ENCODE peak calls at places on chromosomes 3 and 15, in eight cellular contexts. Q, K, X, R, D, C, J and A are unnamed samples.

GRCh38 chr3:139537325-139537724 is 2.2 kb downstream of the RBP1 start:
- DNase-seq in Q (no peak), K (peak; percentile 53), X (no peak), R (peak; percentile 48), D (peak; percentile 26), C (no peak), J (no peak), A (no peak)

GRCh38 chr3:196645917-196646735 is 6.6 kb downstream of the NRROS start:
- DNase-seq in Q (no peak), K (no peak), X (no peak), R (no peak), D (no peak), C (no peak), J (no peak), A (no peak)

GRCh38 chr3:115285001-115285400 is 137.9 kb upstream of the ZBTB20 start:
- DNase-seq in Q (no peak), K (no peak), X (no peak), R (no peak), D (no peak), C (no peak), J (no peak), A (no peak)

GRCh38 chr15:51343466-51343865 is 2.0 kb downstream of the GLDN start:
- DNase-seq in Q (no peak), K (no peak), X (no peak), R (no peak), D (no peak), C (no peak), J (no peak), A (no peak)

GRCh38 chr15:66692808-66693596 is 9.0 kb upstream of the SMAD6 start:
- DNase-seq in Q (no peak), K (no peak), X (no peak), R (no peak), D (peak; percentile 30), C (no peak), J (peak; percentile 85), A (no peak)

GRCh38 chr3:45498532-45498931 is 96.0 kb upstream of the LIMD1 start:
- DNase-seq in Q (no peak), K (no peak), X (no peak), R (no peak), D (no peak), C (no peak), J (no peak), A (no peak)

GRCh38 chr15:33700695-33701303 is 267.5 kb upstream of the CHRM5 start:
- DNase-seq in Q (peak; percentile 58), K (peak; percentile 79), X (peak; percentile 62), R (peak; percentile 84), D (peak; percentile 78), C (peak; percentile 53), J (peak; percentile 65), A (peak; percentile 60)

GRCh38 chr3:130846181-130846580 is 47.7 kb upstream of the ATP2C1 start:
- DNase-seq in Q (no peak), K (no peak), X (no peak), R (no peak), D (no peak), C (no peak), J (no peak), A (no peak)

GRCh38 chr15:62119926-62120273 is 45.2 kb downstream of the C2CD4B start:
- DNase-seq in Q (no peak), K (no peak), X (no peak), R (peak; percentile 54), D (no peak), C (no peak), J (no peak), A (no peak)

GRCh38 chr3:114686624-114687023 is 392.8 kb downstream of the TIGIT start:
- DNase-seq in Q (no peak), K (no peak), X (no peak), R (no peak), D (peak; percentile 35), C (no peak), J (no peak), A (no peak)

GRCh38 chr3:182879031-182879611 is 85.8 kb downstream of the ATP11B start:
- DNase-seq in Q (no peak), K (no peak), X (no peak), R (no peak), D (peak; percentile 2), C (no peak), J (no peak), A (no peak)

GRCh38 chr3:28973621-28974020 is 307.2 kb upstream of the RBMS3 start:
- DNase-seq in Q (no peak), K (no peak), X (no peak), R (no peak), D (peak; percentile 41), C (no peak), J (no peak), A (no peak)

GRCh38 chr3:113495035-113495434 is 19.9 kb downstream of the SPICE1 start:
- DNase-seq in Q (no peak), K (peak; percentile 39), X (peak; percentile 51), R (peak; percentile 47), D (peak; percentile 47), C (no peak), J (peak; percentile 55), A (no peak)

GRCh38 chr3:48926425-48927392 is 8.1 kb downstream of the ARIH2 start:
- DNase-seq in Q (no peak), K (peak; percentile 27), X (no peak), R (peak; percentile 18), D (peak; percentile 37), C (no peak), J (no peak), A (no peak)

GRCh38 chr15:88613074-88613944 is 7.8 kb upstream of the AEN start:
- DNase-seq in Q (no peak), K (no peak), X (no peak), R (no peak), D (peak; percentile 79), C (no peak), J (no peak), A (no peak)

GRCh38 chr15:71651750-71652186 is 158.6 kb upstream of the NR2E3 start:
- DNase-seq in Q (no peak), K (peak; percentile 78), X (peak; percentile 52), R (peak; percentile 60), D (peak; percentile 55), C (no peak), J (peak; percentile 45), A (no peak)

GRCh38 chr3:71175722-71176365 is 407.7 kb downstream of the FOXP1 start:
- DNase-seq in Q (no peak), K (no peak), X (peak; percentile 61), R (no peak), D (no peak), C (no peak), J (no peak), A (no peak)

GRCh38 chr3:33901862-33902563 is 103.6 kb downstream of the PDCD6IP start:
- DNase-seq in Q (no peak), K (no peak), X (no peak), R (no peak), D (no peak), C (no peak), J (no peak), A (no peak)

GRCh38 chr3:187828571-187829452 is 83.5 kb upstream of the BCL6 start:
- DNase-seq in Q (no peak), K (no peak), X (peak; percentile 27), R (no peak), D (no peak), C (no peak), J (peak; percentile 89), A (no peak)

GRCh38 chr3:52845157-52845556 is 10.3 kb upstream of the MUSTN1 start:
- DNase-seq in Q (peak; percentile 49), K (no peak), X (no peak), R (peak; percentile 69), D (peak; percentile 13), C (peak; percentile 43), J (no peak), A (peak; percentile 55)

GRCh38 chr15:93046120-93046519 is 42.9 kb downstream of the RGMA start:
- DNase-seq in Q (no peak), K (no peak), X (no peak), R (no peak), D (no peak), C (no peak), J (no peak), A (no peak)

GRCh38 chr3:15682766-15683165 is 81.2 kb downstream of the BTD start:
- DNase-seq in Q (no peak), K (peak; percentile 40), X (no peak), R (no peak), D (peak; percentile 68), C (no peak), J (no peak), A (no peak)